ENCODE peak calls at places on chromosomes 4 and X, in four cellular contexts. H is adrenal gland, G is thyroid gland, S is prostate gland. O is an unnamed sample.

GRCh38 chrX:63744850-63745249 is 40.2 kb downstream of the ARHGEF9 start:
- DNase-seq in S (no peak), H (no peak), G (no peak), O (no peak)

GRCh38 chr4:102616661-102617060 is 115.5 kb downstream of the NFKB1 start:
- DNase-seq in H (no peak), S (no peak), G (no peak), O (no peak)

GRCh38 chr4:67922697-67923096 is 38.9 kb upstream of the TMPRSS11D start:
- DNase-seq in G (no peak), S (no peak), H (no peak), O (no peak)

GRCh38 chr4:1278336-1278670 is 11.4 kb upstream of the MAEA start:
- DNase-seq in H (no peak), G (no peak), S (no peak), O (no peak)

GRCh38 chr4:103091601-103092223 is 7.9 kb downstream of the BDH2 start:
- DNase-seq in G (peak), H (peak), S (peak), O (no peak)

GRCh38 chr4:100960232-100960631 is 387.1 kb downstream of the PPP3CA start:
- DNase-seq in S (no peak), H (no peak), G (no peak), O (no peak)

GRCh38 chrX:124791492-124792095 is 445.2 kb downstream of the SH2D1A start:
- DNase-seq in H (no peak), G (no peak), S (no peak), O (no peak)

GRCh38 chr4:106985830-106986229 is 50.3 kb downstream of the DKK2 start:
- DNase-seq in G (no peak), S (no peak), H (no peak), O (no peak)

GRCh38 chr4:76430519-76431388 is 4.3 kb upstream of the SHROOM3 start:
- DNase-seq in G (no peak), S (peak), H (no peak), O (no peak)

GRCh38 chrX:118188977-118189376 is 72.4 kb upstream of the KLHL13 start:
- DNase-seq in H (no peak), G (no peak), S (no peak), O (no peak)

GRCh38 chr4:126860308-126860707 is 772.4 kb upstream of the INTU start:
- DNase-seq in G (no peak), S (no peak), H (no peak), O (no peak)

GRCh38 chr4:20106926-20107325 is 144.8 kb upstream of the SLIT2 start:
- DNase-seq in H (no peak), S (no peak), G (no peak), O (no peak)

GRCh38 chr4:80026080-80026479 is 46.9 kb downstream of the ANTXR2 start:
- DNase-seq in H (no peak), S (no peak), G (no peak), O (no peak)
- TF ChIP-seq CTCF in H (no peak), S (no peak), G (no peak), O (no peak)

GRCh38 chrX:154784149-154784985 is 20.9 kb downstream of the MPP1 start:
- DNase-seq in S (no peak), H (no peak), G (no peak), O (no peak)
- TF ChIP-seq POLR2A in S (no peak), H (no peak), G (no peak), O (no peak)

DNA sequence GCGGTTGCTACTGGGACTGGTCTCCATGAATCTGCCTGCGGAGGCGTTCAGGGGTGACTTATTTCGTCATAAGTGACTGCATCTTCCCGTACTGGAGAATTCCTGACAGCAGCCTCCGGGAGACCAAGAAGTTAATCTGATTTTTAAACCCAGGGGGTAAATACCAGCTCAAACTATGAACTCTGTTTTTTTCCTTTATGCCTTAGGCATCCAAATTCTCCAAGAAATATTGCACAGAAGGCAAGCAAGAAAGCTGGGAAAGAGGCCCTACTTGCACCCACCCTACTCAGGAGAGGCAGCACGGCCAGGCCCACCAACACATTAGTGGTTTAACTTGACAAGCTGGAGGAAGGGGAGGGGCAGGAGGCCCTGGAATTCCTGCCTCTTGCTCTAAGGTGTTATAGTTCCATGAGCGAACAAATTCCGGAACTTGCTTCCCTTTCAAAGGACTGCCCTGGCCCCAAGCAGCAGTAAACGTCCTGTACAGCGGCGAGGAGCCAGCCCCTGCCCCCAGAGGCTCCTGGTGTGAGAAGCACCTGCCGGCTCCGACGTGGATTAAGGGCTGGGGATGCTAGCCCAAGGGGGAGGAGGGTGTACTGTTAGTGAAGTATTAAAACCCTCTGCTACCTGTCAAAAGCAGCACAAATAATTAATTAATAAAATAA is 177.2 kb downstream of the AFAP1 start:
- DNase-seq in S (no peak), H (no peak), G (no peak), O (no peak)
- H3K27ac ChIP-seq in S (no peak), H (no peak), G (no peak), O (peak)

GRCh38 chr4:139685180-139685579 is 19.6 kb downstream of the MGST2 start:
- DNase-seq in S (no peak), H (no peak), G (no peak), O (no peak)
- TF ChIP-seq CTCF in S (no peak), H (no peak), G (no peak), O (no peak)

DNA sequence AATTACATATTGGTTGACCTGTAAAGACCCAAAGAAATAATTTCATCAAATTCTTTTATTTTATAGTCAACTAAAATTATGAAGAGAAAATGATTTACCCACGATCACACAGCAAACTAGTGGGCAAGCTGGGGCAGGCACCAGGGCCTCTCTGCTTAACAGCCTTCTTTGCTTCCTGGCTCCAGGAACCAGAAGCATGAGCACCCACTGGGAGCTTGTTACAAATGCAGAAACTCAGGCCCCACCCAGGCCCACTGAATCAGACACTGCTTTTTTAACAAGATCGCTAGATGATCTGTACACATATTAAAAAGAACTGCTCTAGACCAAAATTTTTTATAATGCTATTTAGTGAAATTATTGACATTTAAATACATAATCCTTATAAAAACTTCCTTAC is 95.0 kb downstream of the GEMIN8 start:
- DNase-seq in S (no peak), G (no peak), H (no peak), O (no peak)
- TF ChIP-seq POLR2A in S (no peak), G (no peak), H (no peak), O (no peak)

DNA sequence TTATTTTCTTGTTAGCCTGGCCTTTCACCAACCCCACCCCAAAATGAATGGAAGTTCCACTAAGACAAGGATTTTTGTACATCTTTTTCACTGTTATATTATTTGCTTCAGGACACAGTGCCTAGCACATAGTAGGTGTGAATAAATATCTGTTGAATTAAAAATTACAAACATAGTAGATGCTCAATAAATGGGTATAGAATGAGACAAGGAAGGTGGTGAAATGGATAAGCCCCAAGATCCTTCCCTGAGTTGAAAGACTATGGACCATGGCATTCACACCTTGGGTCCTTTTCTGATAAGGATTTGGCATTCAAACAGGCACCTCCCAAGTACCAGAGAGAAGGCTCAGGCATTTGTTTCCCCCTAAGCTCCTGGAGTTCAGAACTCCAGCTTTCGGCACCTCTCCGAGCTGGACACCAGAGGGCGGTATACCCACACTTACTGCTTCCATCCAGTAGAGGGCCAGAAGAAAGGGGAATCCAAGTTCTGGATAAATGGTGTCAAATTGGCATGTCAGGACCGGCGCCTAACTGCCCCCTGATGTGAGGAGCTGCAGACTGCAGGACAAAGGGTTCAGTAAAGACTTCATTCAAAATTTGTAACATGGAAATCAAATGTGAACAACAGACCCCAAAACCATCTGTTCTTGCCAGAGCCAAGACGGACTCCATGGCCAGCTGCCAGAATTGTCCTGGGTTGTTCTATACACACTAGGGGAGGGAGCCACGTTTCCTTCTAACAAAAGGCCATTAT is 193.0 kb downstream of the GPC3 start:
- DNase-seq in G (peak), H (peak), S (peak), O (no peak)
- H3K27ac ChIP-seq in G (no peak), H (no peak), S (no peak), O (no peak)

GRCh38 chrX:119694601-119695534 is 1.9 kb upstream of the SEPTIN6 start:
- DNase-seq in H (peak), G (no peak), S (no peak), O (no peak)
- TF ChIP-seq CTCF in H (no peak), G (no peak), S (no peak), O (peak)

DNA sequence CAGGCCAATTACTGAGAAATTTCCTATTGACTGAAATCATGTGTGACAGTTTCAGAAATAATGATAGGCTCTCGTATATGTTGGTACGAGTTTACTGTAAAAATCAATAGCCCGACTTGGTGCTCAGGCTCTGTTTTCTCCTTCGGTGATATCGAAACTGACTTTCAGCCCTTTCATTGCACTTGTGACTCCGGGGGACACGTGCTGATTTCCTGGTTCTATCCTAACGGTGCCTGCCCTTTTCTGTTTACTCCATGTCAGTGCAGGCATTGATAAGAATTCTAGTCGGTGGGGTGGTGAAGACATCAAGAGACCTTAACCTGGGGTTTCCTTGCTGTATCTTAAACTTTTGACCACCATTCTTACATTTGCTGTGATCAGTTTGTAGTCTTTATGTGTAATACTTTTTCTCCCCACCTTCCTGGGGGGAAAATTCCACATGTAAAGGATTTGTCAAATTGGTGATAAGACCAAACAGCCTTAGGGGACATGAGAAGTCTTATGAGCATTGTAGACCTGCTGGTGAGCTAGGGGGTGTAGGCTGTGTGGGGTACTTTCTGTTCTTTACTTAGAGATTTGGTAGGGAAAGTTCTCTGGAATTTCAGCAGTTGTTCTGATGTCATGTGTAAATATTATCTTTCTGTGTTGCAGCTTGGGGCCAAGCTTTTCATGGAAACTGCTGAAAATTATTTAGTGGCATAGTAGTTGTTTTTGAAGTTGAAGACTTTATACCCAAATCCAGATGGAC is 52.7 kb downstream of the TMEM131L start:
- DNase-seq in G (no peak), S (no peak), H (no peak), O (no peak)
- TF ChIP-seq POLR2A in G (no peak), S (no peak), H (no peak), O (no peak)

DNA sequence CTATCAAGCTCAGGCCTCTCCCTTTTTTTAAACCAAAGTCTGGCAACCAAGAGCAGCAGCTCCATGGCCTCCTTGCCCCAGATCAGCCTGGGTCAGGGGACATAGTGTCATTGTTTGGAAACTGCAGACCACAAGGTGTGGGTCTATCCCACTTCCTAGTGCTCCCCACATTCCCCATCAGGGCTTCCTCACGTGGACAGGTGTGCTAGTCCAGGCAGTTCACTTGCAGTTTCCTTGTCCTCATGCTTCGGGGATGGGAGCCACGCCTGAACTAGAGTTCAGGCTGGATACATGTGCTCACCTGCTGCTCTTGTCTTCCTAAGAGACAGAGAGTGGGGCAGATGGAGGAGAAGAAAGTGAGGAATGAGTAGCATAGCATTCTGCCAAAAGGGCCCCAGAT is 21.5 kb downstream of the SLC34A2 start:
- DNase-seq in H (no peak), S (no peak), G (no peak), O (no peak)
- H3K27ac ChIP-seq in H (no peak), S (no peak), G (no peak), O (no peak)